ENCODE peak calls at places on chromosomes 11 and 22, in ten cellular contexts. X is choroid plexus epithelial cell; E is stimulated activated CD4-positive, alpha-beta T cell treated with anti-CD3 and anti-CD28 coated beads, Interleukin-12 subunit alpha, Interleukin-12 subunit beta, amount 100 ng/mL, for 48 hours; L is NCI-H1092 treated with DMSO at 0.1 percent for 48 hours; M is stimulated activated CD8-positive, alpha-beta memory T cell treated with anti-CD3 and anti-CD28 coated beads, Interleukin-15, amount 100 ng/mL, for 24 hours; W is germinal center; C is NCI-H2081; Z is CD4-positive, CD25-positive, alpha-beta regulatory T cell; R is ACHN; N is AG04450. B is an unnamed sample.

GRCh38 chr22:28438183-28438778 is 241.4 kb downstream of the TTC28 start:
- DNase-seq in X (no peak), E (no peak), L (peak), M (no peak), W (no peak), C (no peak), Z (no peak), R (no peak), N (no peak), B (no peak)

GRCh38 chr11:61505106-61505505 is 3.4 kb upstream of the LRRC10B start:
- DNase-seq in X (no peak), E (no peak), L (no peak), M (no peak), W (no peak), C (no peak), Z (no peak), R (no peak), N (no peak), B (no peak)

GRCh38 chr11:81579339-81579738 is 1154.3 kb downstream of the FAM181B start:
- DNase-seq in X (no peak), E (no peak), L (no peak), M (no peak), W (no peak), C (no peak), Z (no peak), R (no peak), N (no peak), B (no peak)

GRCh38 chr11:27700351-27701261 is at the start of gene BDNF:
- DNase-seq in X (peak), E (no peak), L (no peak), M (no peak), W (no peak), C (no peak), Z (no peak), R (peak), N (no peak), B (no peak)

GRCh38 chr11:117696489-117696888 is 100.5 kb downstream of the DSCAML1 start:
- DNase-seq in X (no peak), E (no peak), L (peak), M (no peak), W (no peak), C (peak), Z (no peak), R (no peak), N (no peak), B (no peak)

GRCh38 chr11:109697140-109697843 is 275.3 kb downstream of the C11orf87 start:
- DNase-seq in X (peak), E (no peak), L (peak), M (no peak), W (peak), C (peak), Z (no peak), R (peak), N (peak), B (no peak)

GRCh38 chr11:64124147-64124546 is 41.8 kb downstream of the MACROD1 start:
- DNase-seq in X (no peak), E (no peak), L (no peak), M (no peak), W (no peak), C (no peak), Z (no peak), R (no peak), N (no peak), B (no peak)

GRCh38 chr22:41308054-41308453 is 6.7 kb downstream of the ZC3H7B start:
- DNase-seq in X (peak), E (no peak), L (no peak), M (no peak), W (no peak), C (no peak), Z (no peak), R (no peak), N (no peak), B (no peak)

GRCh38 chr11:119594639-119595249 is 134.3 kb downstream of the NECTIN1 start:
- DNase-seq in X (peak), E (no peak), L (no peak), M (no peak), W (no peak), C (no peak), Z (no peak), R (peak), N (peak), B (no peak)

GRCh38 chr11:77088236-77089003 is 14.2 kb upstream of the OMP start:
- DNase-seq in X (no peak), E (no peak), L (no peak), M (no peak), W (no peak), C (no peak), Z (no peak), R (no peak), N (no peak), B (no peak)

GRCh38 chr22:38872831-38873248 is 824 bp upstream of the CBX6 start:
- DNase-seq in X (peak), E (no peak), L (peak), M (no peak), W (no peak), C (peak), Z (no peak), R (peak), N (no peak), B (no peak)

GRCh38 chr11:128207861-128208321 is 379.5 kb downstream of the ETS1 start:
- DNase-seq in X (peak), E (no peak), L (no peak), M (no peak), W (no peak), C (no peak), Z (no peak), R (peak), N (peak), B (no peak)

GRCh38 chr22:37747090-37747714 is 50.4 kb downstream of the TRIOBP start:
- DNase-seq in X (peak), E (no peak), L (no peak), M (no peak), W (no peak), C (no peak), Z (no peak), R (no peak), N (no peak), B (no peak)

GRCh38 chr11:1791912-1792311 is 28.2 kb upstream of the CTSD start:
- DNase-seq in X (no peak), E (no peak), L (no peak), M (no peak), W (no peak), C (no peak), Z (no peak), R (no peak), N (no peak), B (no peak)

GRCh38 chr11:69934861-69935494 is 115.8 kb upstream of the FGF3 start:
- DNase-seq in X (no peak), E (no peak), L (no peak), M (no peak), W (no peak), C (no peak), Z (no peak), R (no peak), N (no peak), B (no peak)

GRCh38 chr11:116960916-116961315 is 123.5 kb upstream of the APOA1 start:
- DNase-seq in X (peak), E (no peak), L (no peak), M (no peak), W (no peak), C (no peak), Z (no peak), R (peak), N (no peak), B (no peak)

GRCh38 chr22:36493690-36494110 is 12.3 kb upstream of the TXN2 start:
- DNase-seq in X (no peak), E (no peak), L (no peak), M (no peak), W (peak), C (no peak), Z (no peak), R (no peak), N (no peak), B (no peak)

GRCh38 chr11:114775849-114776621 is 97.7 kb downstream of the NXPE2 start:
- DNase-seq in X (no peak), E (no peak), L (peak), M (no peak), W (no peak), C (no peak), Z (no peak), R (no peak), N (no peak), B (no peak)

GRCh38 chr11:12175694-12176241 is 65.4 kb downstream of the MICAL2 start:
- DNase-seq in X (peak), E (no peak), L (no peak), M (no peak), W (no peak), C (no peak), Z (no peak), R (peak), N (no peak), B (no peak)

GRCh38 chr22:35425971-35426800 is 26.2 kb downstream of the MCM5 start:
- DNase-seq in X (peak), E (no peak), L (no peak), M (no peak), W (no peak), C (no peak), Z (no peak), R (peak), N (no peak), B (no peak)

GRCh38 chr22:38196791-38197429 is 4.9 kb upstream of the MAFF start:
- DNase-seq in X (no peak), E (no peak), L (peak), M (no peak), W (no peak), C (no peak), Z (no peak), R (no peak), N (no peak), B (no peak)

GRCh38 chr22:40029189-40029890 is 34.6 kb downstream of the FAM83F start:
- DNase-seq in X (no peak), E (no peak), L (no peak), M (no peak), W (no peak), C (no peak), Z (no peak), R (no peak), N (no peak), B (no peak)

GRCh38 chr11:117026593-117027330 is 71.5 kb downstream of the SIK3 start:
- DNase-seq in X (peak), E (no peak), L (no peak), M (no peak), W (no peak), C (no peak), Z (no peak), R (no peak), N (peak), B (no peak)

GRCh38 chr11:130726234-130726559 is 190.1 kb downstream of the SNX19 start:
- DNase-seq in X (peak), E (no peak), L (no peak), M (no peak), W (no peak), C (no peak), Z (no peak), R (no peak), N (no peak), B (no peak)

GRCh38 chr11:64619811-64620285 is 28.8 kb downstream of the SLC22A12 start:
- DNase-seq in X (peak), E (no peak), L (peak), M (no peak), W (no peak), C (no peak), Z (no peak), R (no peak), N (peak), B (no peak)

GRCh38 chr11:96578379-96578778 is 188.6 kb downstream of the JRKL start:
- DNase-seq in X (no peak), E (no peak), L (no peak), M (no peak), W (no peak), C (no peak), Z (no peak), R (no peak), N (no peak), B (no peak)

GRCh38 chr11:112655386-112655785 is 305.8 kb upstream of the NCAM1 start:
- DNase-seq in X (peak), E (no peak), L (no peak), M (no peak), W (no peak), C (no peak), Z (no peak), R (no peak), N (no peak), B (no peak)

GRCh38 chr22:47090591-47091240 is 328.3 kb downstream of the TBC1D22A start:
- DNase-seq in X (peak), E (no peak), L (no peak), M (no peak), W (no peak), C (no peak), Z (peak), R (peak), N (peak), B (no peak)

GRCh38 chr11:121090145-121090721 is 10.8 kb upstream of the TECTA start:
- DNase-seq in X (no peak), E (no peak), L (no peak), M (no peak), W (no peak), C (no peak), Z (no peak), R (no peak), N (no peak), B (no peak)

GRCh38 chr11:38392176-38392575 is 1794.1 kb upstream of the RAG2 start:
- DNase-seq in X (peak), E (no peak), L (no peak), M (no peak), W (no peak), C (no peak), Z (no peak), R (no peak), N (peak), B (no peak)